ENCODE peak calls at places on chromosomes 6 and 20, in four cellular contexts. H is fibroblast of mammary gland, V is osteocyte, X is WERI-Rb-1. R is an unnamed sample.

GRCh38 chr6:38215225-38215624 is 395.7 kb downstream of the ZFAND3 start:
- DNase-seq in H (no peak), V (no peak), X (no peak), R (no peak)

GRCh38 chr6:144415014-144415413 is 129.9 kb downstream of the UTRN start:
- DNase-seq in H (peak; percentile 88), V (no peak), X (no peak), R (no peak)

GRCh38 chr6:125989631-125990030 is 3.3 kb downstream of the TRMT11 start:
- DNase-seq in H (peak; percentile 40), V (no peak), X (no peak), R (no peak)

GRCh38 chr6:125974214-125974866 is 12.0 kb upstream of the TRMT11 start:
- DNase-seq in H (peak; percentile 74), V (no peak), X (no peak), R (no peak)

GRCh38 chr6:36265744-36266143 is 4.1 kb upstream of the PNPLA1 start:
- DNase-seq in H (no peak), V (no peak), X (no peak), R (no peak)

GRCh38 chr20:15882553-15882952 is 690.7 kb downstream of the KIF16B start:
- DNase-seq in H (peak; percentile 31), V (no peak), X (no peak), R (no peak)

GRCh38 chr6:100300221-100300736 is 164.4 kb downstream of the SIM1 start:
- DNase-seq in H (peak; percentile 97), V (no peak), X (no peak), R (no peak)

GRCh38 chr20:49985157-49985556 is 2.4 kb downstream of the SNAI1 start:
- DNase-seq in H (no peak), V (no peak), X (no peak), R (no peak)

GRCh38 chr20:42531675-42531985 is 658.1 kb downstream of the PTPRT start:
- DNase-seq in H (no peak), V (no peak), X (no peak), R (no peak)

GRCh38 chr6:125940691-125941090 is 15.9 kb upstream of the HINT3 start:
- DNase-seq in H (no peak), V (no peak), X (no peak), R (no peak)

GRCh38 chr6:149701699-149702098 is 16.2 kb downstream of the LATS1 start:
- DNase-seq in H (peak; percentile 58), V (no peak), X (no peak), R (no peak)

GRCh38 chr6:64680446-64680845 is 1026.6 kb downstream of the EYS start:
- DNase-seq in H (no peak), V (no peak), X (no peak), R (no peak)

GRCh38 chr6:24919404-24919892 is 16.3 kb downstream of the RIPOR2 start:
- DNase-seq in H (no peak), V (no peak), X (peak; percentile 46), R (peak; percentile 46)

GRCh38 chr20:4985658-4986057 is 15.7 kb downstream of the SLC23A2 start:
- DNase-seq in H (peak; percentile 58), V (no peak), X (no peak), R (no peak)

GRCh38 chr6:151036869-151037680 is 171.6 kb downstream of the MTHFD1L start:
- DNase-seq in H (peak; percentile 67), V (no peak), X (no peak), R (peak; percentile 35)

GRCh38 chr6:4589295-4589694 is 186.9 kb upstream of the CDYL start:
- DNase-seq in H (no peak), V (no peak), X (no peak), R (no peak)

GRCh38 chr6:33977606-33978438 is 168.1 kb downstream of the GRM4 start:
- DNase-seq in H (no peak), V (peak; percentile 72), X (peak; percentile 17), R (no peak)

GRCh38 chr6:138527376-138528092 is 28.2 kb upstream of the NHSL1 start:
- DNase-seq in H (no peak), V (no peak), X (no peak), R (no peak)

GRCh38 chr6:6736753-6737654 is 148.5 kb downstream of the LY86 start:
- DNase-seq in H (peak; percentile 73), V (no peak), X (no peak), R (no peak)

GRCh38 chr6:112337209-112337638 is 9.9 kb upstream of the RFPL4B start:
- DNase-seq in H (peak; percentile 88), V (no peak), X (peak; percentile 67), R (no peak)

GRCh38 chr20:31633339-31633914 is 4.3 kb upstream of the COX4I2 start:
- DNase-seq in H (no peak), V (no peak), X (no peak), R (no peak)

GRCh38 chr6:131967948-131968347 is 16.8 kb upstream of the CCN2 start:
- DNase-seq in H (peak; percentile 4), V (no peak), X (no peak), R (no peak)

GRCh38 chr20:63394635-63395455 is 33.7 kb upstream of the CHRNA4 start:
- DNase-seq in H (no peak), V (no peak), X (no peak), R (no peak)

GRCh38 chr20:6034134-6034969 is 19.5 kb downstream of the LRRN4 start:
- DNase-seq in H (no peak), V (no peak), X (no peak), R (no peak)

GRCh38 chr6:225907-226306 is 66.4 kb upstream of the DUSP22 start:
- DNase-seq in H (no peak), V (no peak), X (no peak), R (no peak)

GRCh38 chr6:151027936-151028838 is 162.7 kb downstream of the MTHFD1L start:
- DNase-seq in H (no peak), V (no peak), X (no peak), R (peak; percentile 45)

GRCh38 chr6:156992396-156992795 is 215.2 kb downstream of the ARID1B start:
- DNase-seq in H (no peak), V (no peak), X (no peak), R (no peak)

GRCh38 chr6:26345832-26346231 is 19.2 kb upstream of the BTN3A2 start:
- DNase-seq in H (no peak), V (no peak), X (no peak), R (no peak)

GRCh38 chr6:48109902-48110301 is 1.1 kb downstream of the PTCHD4 start:
- DNase-seq in H (no peak), V (no peak), X (no peak), R (no peak)

GRCh38 chr20:20373046-20373706 is 5.3 kb downstream of the INSM1 start:
- DNase-seq in H (peak; percentile 59), V (no peak), X (no peak), R (no peak)

GRCh38 chr6:134983823-134984222 is 33.9 kb upstream of the ALDH8A1 start:
- DNase-seq in H (no peak), V (no peak), X (no peak), R (no peak)
- TF ChIP-seq CTCF in H (no peak), V (no peak), X (no peak), R (no peak)

GRCh38 chr20:61603715-61604114 is 351.7 kb downstream of the CDH4 start:
- DNase-seq in H (no peak), V (no peak), X (no peak), R (no peak)

GRCh38 chr20:61605283-61605682 is 353.2 kb downstream of the CDH4 start:
- DNase-seq in H (no peak), V (no peak), X (no peak), R (no peak)

GRCh38 chr20:61605862-61606557 is 353.9 kb downstream of the CDH4 start:
- DNase-seq in H (no peak), V (no peak), X (no peak), R (no peak)

GRCh38 chr20:61601853-61602252 is 349.8 kb downstream of the CDH4 start:
- DNase-seq in H (no peak), V (no peak), X (no peak), R (no peak)

GRCh38 chr20:61604494-61604893 is 352.4 kb downstream of the CDH4 start:
- DNase-seq in H (no peak), V (no peak), X (no peak), R (no peak)
- TF ChIP-seq CTCF in H (no peak), V (no peak), X (no peak), R (no peak)

GRCh38 chr6:136037885-136038460 is 186.5 kb downstream of the PDE7B start:
- DNase-seq in H (peak; percentile 86), V (no peak), X (no peak), R (no peak)
- TF ChIP-seq CTCF in H (peak; percentile 56), V (no peak), X (no peak), R (no peak)

DNA sequence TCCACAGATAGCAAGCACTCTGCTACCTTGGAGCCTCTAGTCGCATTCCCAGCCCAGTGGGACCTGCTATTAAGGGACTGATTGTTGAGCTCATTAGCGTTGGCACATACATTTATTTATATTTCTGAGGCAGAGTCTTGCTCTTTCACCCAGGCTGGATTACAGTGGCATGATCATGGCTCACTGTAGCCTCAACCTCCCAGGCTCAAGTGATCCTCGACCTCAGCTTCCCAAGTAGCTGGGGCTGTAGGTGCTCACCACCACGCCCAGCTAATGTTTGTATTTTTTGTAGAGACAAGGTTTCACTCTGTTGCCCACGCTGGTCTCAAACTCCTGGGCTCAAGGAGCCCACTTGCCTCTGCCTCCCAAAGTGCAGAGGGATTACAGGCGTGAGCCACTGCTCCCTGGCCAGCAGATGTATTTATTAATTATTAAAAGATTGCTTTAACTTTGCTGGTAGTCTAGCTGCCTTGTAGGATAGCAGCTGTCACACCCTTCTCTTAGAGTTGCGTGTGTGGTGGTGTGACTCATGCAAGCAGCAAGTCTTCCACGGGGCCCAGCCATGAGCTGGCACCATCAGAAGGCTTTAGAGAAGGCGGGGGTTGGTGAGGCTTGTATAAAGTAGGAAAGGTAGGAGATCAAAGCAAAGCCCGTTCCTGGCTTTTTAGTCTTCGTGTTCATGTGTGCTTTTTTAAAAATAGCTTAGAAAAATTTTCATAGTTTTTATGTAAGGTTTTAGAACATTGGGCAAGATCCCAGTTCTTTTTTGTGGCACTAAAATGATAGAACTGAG is 16.5 kb downstream of the ACTR5 start:
- DNase-seq in H (peak; percentile 91), V (no peak), X (no peak), R (peak; percentile 80)
- TF ChIP-seq CTCF in H (no peak), V (no peak), X (no peak), R (no peak)

GRCh38 chr6:81752969-81753708 is 658 bp upstream of the TENT5A start:
- DNase-seq in H (peak; percentile 87), V (peak; percentile 96), X (peak; percentile 90), R (peak; percentile 58)
- TF ChIP-seq CTCF in H (peak; percentile 33), V (no peak), X (peak; percentile 18), R (no peak)

GRCh38 chr6:87945181-87945580 is 102.5 kb upstream of the SPACA1 start:
- DNase-seq in H (no peak), V (peak; percentile 42), X (no peak), R (no peak)

GRCh38 chr6:87943191-87943590 is 104.5 kb upstream of the SPACA1 start:
- DNase-seq in H (no peak), V (peak; percentile 51), X (no peak), R (no peak)

GRCh38 chr6:87945966-87946365 is 101.7 kb upstream of the SPACA1 start:
- DNase-seq in H (no peak), V (no peak), X (no peak), R (no peak)

GRCh38 chr6:87941556-87942358 is 105.9 kb upstream of the SPACA1 start:
- DNase-seq in H (peak; percentile 5), V (no peak), X (no peak), R (no peak)

DNA sequence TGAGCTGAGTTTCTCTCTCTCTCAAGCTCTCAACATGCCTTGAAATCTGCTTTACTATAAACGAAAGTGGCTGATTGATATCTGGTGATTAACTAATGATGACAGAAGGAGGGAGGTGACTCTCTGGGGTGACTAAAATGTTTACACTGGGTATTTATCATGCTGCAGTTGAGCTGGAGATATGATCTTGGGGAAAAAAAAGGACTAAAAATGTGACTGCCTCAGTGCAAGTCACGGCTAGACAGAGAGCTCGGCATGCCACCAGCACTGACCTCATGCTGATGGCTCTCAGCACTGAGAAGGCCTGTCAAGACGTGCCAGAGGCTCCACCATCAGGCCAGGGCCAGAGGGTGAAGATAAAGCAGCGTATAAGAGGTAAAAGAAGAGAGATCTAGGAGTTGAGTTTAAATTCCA is 103.1 kb upstream of the SPACA1 start:
- DNase-seq in H (peak; percentile 58), V (peak; percentile 65), X (peak; percentile 61), R (no peak)
- TF ChIP-seq CTCF in H (peak; percentile 8), V (no peak), X (peak; percentile 36), R (no peak)

R was measured in activated CD8-positive, alpha-beta T cell treated with anti-CD3 and anti-CD28 coated beads for 36 hours.